ENCODE peak calls at places on chromosomes 2 and 18, in four cellular contexts. W is A549, U is K562, T is HepG2. L is an unnamed sample.

GRCh38 chr18:10088734-10089133 is 174.9 kb downstream of the VAPA start:
- DNase-seq in W (no peak), U (no peak), T (no peak), L (no peak)

GRCh38 chr18:28175930-28176673 is 828 bp downstream of the CDH2 start:
- DNase-seq in W (peak), U (no peak), T (no peak), L (peak)

GRCh38 chr2:204255068-204255467 is 290.2 kb upstream of the PARD3B start:
- DNase-seq in W (no peak), U (no peak), T (no peak), L (no peak)

GRCh38 chr18:76674596-76674995 is 147.8 kb upstream of the ZNF236 start:
- DNase-seq in W (no peak), U (no peak), T (no peak), L (no peak)

GRCh38 chr2:20626698-20627471 is 24.0 kb downstream of the HS1BP3 start:
- DNase-seq in W (no peak), U (no peak), T (no peak), L (no peak)

GRCh38 chr2:238582159-238582558 is 155.4 kb downstream of the ASB1 start:
- DNase-seq in W (no peak), U (no peak), T (no peak), L (no peak)

GRCh38 chr2:172674034-172674967 is 61.3 kb upstream of the RAPGEF4 start:
- DNase-seq in W (no peak), U (peak), T (no peak), L (peak)

GRCh38 chr2:217166241-217166640 is 306.4 kb upstream of the TNP1 start:
- DNase-seq in W (peak), U (peak), T (peak), L (no peak)

GRCh38 chr2:189407161-189407943 is 33.9 kb upstream of the WDR75 start:
- DNase-seq in W (peak), U (no peak), T (no peak), L (no peak)

GRCh38 chr18:71028285-71028762 is 739.5 kb downstream of the SOCS6 start:
- DNase-seq in W (no peak), U (no peak), T (no peak), L (no peak)

GRCh38 chr2:240432820-240433801 is 2.4 kb upstream of the GPC1 start:
- DNase-seq in W (no peak), U (no peak), T (no peak), L (peak)

GRCh38 chr2:172046866-172047265 is 38.4 kb upstream of the DLX1 start:
- DNase-seq in W (no peak), U (no peak), T (no peak), L (no peak)

GRCh38 chr2:112680666-112681101 is 34.9 kb downstream of the SLC20A1 start:
- DNase-seq in W (no peak), U (no peak), T (no peak), L (no peak)

GRCh38 chr2:135612319-135612718 is 81.0 kb downstream of the R3HDM1 start:
- DNase-seq in W (no peak), U (no peak), T (no peak), L (no peak)

GRCh38 chr18:910247-910646 is 5.6 kb downstream of the ADCYAP1 start:
- DNase-seq in W (no peak), U (no peak), T (no peak), L (no peak)

GRCh38 chr2:174343638-174344455 is 9.1 kb downstream of the SP9 start:
- DNase-seq in W (no peak), U (no peak), T (no peak), L (peak)

GRCh38 chr2:69177063-69177771 is 164.2 kb downstream of the ANTXR1 start:
- DNase-seq in W (peak), U (peak), T (peak), L (peak)

GRCh38 chr2:144367030-144367429 is 152.9 kb downstream of the ZEB2 start:
- DNase-seq in W (no peak), U (no peak), T (no peak), L (no peak)

DNA sequence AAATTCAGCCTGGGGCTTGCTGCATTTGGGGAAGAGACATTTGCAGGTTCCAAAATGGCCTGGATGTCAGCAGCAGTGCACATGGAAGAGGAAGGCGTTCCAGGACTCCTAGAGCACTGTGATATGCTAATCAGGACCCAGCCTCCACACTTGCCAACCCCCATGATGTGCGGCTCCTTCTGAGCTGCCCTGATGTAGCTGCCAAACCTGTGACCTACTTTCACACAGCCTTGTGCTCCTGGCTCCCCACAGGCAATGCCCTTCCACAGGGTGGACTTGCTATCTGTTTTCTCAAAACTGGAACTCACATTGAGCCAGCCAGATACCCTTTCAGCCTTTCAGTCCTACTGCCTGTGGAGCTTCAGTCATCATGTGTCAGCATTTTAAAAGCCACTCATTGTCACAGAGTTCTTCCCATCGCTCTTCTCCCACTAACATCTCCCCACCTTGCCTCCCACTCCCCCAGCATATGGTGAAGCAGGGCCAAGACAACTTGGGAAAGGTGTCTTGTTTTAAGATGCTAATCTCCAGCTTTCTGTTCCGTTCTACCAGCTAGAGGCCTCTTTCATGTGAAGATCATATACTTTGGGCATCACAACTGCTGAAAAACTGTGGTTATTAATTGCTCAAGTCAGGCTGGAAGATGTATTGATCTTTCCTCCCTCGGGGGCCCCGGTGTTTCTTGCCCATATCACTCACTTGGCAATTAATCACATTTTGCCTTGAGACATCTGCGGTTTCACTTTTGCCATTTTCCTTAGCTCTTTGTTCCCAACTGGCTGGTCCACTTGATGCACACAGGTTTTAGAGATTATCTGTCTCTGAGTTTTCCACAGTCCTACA is 181.4 kb downstream of the AFF3 start:
- DNase-seq in W (no peak), U (no peak), T (no peak), L (no peak)
- TF ChIP-seq NR3C1 in W (no peak), U (no peak), T (no peak), L (no peak)

DNA sequence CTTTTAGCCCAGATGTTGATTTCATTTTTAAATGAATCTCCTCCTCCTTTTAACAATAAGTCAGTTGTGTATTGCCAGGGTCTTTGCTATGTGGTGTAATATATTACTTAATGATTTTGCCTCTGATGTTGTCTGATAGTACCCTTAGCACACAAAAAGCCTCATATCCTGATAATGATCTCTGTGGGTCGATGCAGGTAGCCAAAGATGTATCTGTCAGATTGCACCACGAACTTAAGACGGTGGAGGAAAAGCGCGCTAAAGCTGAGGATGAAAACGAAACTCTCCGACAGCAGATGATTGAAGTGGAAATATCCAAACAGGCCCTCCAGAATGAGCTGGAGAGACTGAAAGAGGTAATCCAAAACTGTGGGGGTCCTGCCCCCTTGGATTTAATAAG is 14.8 kb downstream of the MTCL1 start:
- DNase-seq in W (no peak), U (no peak), T (no peak), L (no peak)
- TF ChIP-seq NR3C1 in W (no peak), U (no peak), T (no peak), L (no peak)

DNA sequence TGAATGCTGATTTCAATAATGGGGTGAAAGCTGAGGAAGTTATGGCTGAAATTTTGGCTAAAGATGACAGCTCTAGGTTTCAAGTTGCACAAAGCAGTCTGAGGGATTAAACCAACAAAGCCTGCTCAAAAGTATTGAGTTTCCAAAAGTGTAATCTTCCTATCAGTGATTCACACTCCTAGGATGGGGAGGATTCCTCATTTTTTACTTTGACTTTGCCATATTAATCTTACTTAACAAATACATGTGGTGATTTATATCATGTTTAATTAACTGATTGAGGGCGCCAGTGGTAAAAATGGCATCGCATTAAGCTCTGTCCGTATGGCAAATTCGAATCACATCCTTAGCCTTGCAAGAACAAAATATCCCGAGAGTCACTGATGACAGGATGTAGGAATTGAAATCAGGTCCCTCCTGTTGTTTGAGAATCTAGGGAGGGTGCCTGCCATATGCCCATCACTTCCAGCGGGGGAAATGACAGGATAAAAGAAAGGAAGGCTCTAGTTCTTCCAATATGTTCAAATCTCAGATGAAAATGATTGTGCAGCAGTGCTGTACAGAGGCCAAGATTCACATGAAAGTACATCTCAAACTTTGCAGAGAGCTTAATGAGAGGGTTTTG is 78.1 kb upstream of the ETAA1 start:
- DNase-seq in W (no peak), U (no peak), T (no peak), L (no peak)
- TF ChIP-seq NR3C1 in W (no peak), U (no peak), T (no peak), L (no peak)

DNA sequence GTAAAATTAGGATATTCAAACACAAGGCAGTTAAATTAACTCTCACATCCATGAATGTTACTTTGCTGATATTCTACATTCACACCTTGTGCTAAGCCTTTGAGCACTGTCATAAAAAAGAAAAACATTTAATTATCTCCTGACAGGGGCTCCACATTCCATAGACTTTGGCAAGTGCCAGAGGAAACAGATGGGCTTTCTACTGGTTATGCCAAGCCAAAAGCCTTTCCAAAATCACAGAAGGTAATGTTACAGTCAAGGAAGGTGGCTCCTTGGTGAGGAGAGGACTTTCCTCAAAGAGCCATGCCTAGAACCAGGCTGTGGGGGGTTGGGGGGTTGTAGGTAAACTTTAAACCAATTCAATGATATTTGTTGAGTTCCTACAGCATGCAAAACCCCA is 12.4 kb downstream of the MYO5B start:
- DNase-seq in W (no peak), U (no peak), T (no peak), L (no peak)
- TF ChIP-seq NR3C1 in W (no peak), U (no peak), T (no peak), L (no peak)

DNA sequence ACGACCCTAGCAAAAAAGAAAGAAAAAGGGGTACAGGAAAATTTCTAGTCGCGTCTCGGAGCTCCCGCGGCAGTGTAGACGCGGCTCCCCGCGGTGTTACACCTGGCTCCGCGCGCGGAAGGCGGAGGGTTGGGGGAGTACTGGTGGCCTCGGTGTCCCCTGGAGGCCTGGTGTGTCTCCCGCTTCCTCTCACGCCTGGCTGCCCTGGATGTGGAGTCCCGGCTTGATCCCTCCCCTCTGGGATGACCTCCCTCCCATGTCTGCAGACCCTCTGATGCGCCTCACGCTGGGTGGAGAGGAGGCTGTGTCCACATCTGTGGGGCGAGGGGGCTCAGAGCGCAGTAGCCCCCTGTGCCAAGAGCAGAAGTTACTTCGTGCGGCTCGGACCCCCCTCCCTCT is 1.2 kb downstream of the KIF5C start:
- DNase-seq in W (no peak), U (no peak), T (no peak), L (peak)
- TF ChIP-seq NR3C1 in W (no peak), U (no peak), T (no peak), L (no peak)

GRCh38 chr2:130327703-130328527 is 14.8 kb upstream of the IMP4 start:
- DNase-seq in W (no peak), U (peak), T (peak), L (peak)
- TF ChIP-seq NR3C1 in W (no peak), U (no peak), T (no peak), L (no peak)

DNA sequence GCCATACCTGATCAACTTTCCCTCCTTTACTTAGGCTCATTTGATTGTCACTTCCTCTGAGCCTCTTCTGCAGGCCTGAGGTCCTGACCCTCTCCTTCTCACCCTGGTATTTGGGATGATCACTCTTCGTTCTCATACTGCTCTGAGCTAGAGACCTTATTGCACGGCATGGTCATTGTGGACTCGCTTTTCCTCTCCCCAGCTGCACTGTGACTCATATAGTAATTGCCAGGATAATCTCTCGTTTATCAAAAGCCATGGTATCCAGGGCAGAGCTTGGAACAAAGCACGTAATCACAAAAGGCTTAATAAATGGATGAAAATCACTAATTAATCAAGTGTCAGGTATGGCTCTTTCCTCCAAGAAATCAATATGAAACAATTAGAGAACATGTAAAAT is 40.9 kb upstream of the TRIB2 start:
- DNase-seq in W (no peak), U (no peak), T (no peak), L (no peak)
- TF ChIP-seq NR3C1 in W (no peak), U (no peak), T (no peak), L (no peak)

DNA sequence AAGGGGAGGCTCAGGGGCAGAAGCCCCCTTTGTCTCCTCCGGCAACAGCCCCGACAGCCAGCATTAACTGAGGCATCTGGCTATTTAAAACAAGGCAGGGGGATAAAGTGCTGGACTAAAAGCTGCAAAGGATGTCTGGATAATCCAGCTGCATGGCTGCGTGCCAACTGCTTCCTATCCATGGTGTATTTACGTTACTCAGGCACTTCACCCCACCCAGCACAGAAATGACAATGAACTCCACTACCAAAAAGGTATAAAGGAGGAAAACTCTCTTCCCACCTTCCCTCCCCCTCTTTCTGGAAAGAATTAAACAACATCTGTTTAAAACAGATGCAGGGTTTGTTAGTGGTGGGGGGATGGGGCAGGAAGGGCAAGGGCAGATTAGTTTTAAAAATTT is 82.5 kb downstream of the SPRED2 start:
- DNase-seq in W (no peak), U (peak), T (peak), L (no peak)
- TF ChIP-seq NR3C1 in W (no peak), U (no peak), T (no peak), L (no peak)

DNA sequence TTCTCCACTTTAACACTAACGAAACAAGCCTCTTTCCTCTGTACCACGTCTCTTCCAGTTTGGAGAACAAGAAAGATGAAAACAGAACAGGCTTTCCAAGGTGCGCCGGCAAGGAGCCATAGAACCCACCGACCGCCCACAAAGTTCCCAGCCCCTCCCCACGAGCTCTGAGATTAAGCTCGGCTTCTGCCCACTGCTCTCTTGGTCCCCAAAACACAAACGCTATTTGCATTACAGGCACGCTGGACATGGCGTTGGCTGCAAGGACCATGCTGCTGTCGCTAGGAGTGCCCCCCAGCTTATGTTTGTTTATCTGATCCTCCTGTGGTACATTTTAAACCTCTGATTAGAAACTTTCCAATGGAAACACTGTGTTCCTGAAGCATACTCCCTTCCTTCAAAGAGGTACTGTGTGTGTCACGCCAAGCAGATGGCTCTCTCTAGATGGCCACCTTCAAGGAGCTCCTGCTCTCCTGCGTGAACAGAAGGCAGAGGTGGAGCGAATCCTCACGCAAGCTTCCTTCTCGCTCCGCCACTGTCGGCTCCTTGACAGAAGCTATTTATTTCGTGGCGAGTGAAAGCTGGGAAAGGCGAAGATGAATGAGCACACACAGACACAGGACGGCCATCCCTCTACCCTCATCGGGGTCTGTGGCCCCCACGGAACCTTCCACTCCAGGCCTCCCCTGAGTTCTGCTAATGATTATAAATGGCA is 166.2 kb downstream of the EIPR1 start:
- DNase-seq in W (no peak), U (no peak), T (no peak), L (no peak)
- TF ChIP-seq NR3C1 in W (no peak), U (no peak), T (no peak), L (no peak)

DNA sequence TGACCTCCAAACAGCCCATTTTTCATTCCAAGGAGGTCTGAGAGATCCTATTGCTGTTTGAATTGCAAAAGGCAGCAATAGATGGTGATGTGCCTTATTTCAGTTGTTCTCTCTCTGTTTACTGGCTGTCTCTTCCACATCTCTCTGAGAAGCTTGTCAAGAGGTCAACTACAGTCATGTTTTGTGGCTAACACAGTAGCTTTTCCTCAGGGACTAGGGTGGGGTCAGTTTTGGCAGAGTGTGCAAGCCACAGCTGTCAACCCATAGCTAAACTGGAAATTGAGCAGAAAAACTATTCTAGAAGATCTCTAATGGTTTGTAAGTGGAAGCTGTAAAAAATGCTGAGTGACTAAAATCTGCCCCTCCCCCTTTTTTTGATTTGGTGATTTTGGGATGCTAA is 67.1 kb downstream of the DIS3L2 start:
- DNase-seq in W (no peak), U (no peak), T (no peak), L (no peak)
- TF ChIP-seq NR3C1 in W (no peak), U (no peak), T (no peak), L (no peak)